ENCODE peak calls at places on chromosome 6, in six cellular contexts. Y is fibroblast of the aortic adventitia, H is Caco-2, Z is cardiac fibroblast, C is HCT116, X is DND-41. M is an unnamed sample.

GRCh38 chr6:2102966-2103365 is 142.4 kb downstream of the GMDS start:
- DNase-seq in H (no peak), Z (no peak), X (no peak), C (no peak), Y (no peak), M (no peak)

GRCh38 chr6:26470643-26471042 is 12.9 kb downstream of the BTN2A1 start:
- DNase-seq in H (no peak), Y (no peak), Z (no peak), C (no peak), X (no peak), M (no peak)

GRCh38 chr6:112008482-112008881 is 45.4 kb upstream of the CCN6 start:
- DNase-seq in Y (no peak), H (no peak), Z (no peak), C (no peak), X (no peak), M (no peak)

GRCh38 chr6:146915671-146916127 is 288.5 kb upstream of the STXBP5 start:
- DNase-seq in Y (peak), C (no peak), H (no peak), X (no peak), Z (peak), M (no peak)

GRCh38 chr6:116665464-116665863 is 3.1 kb downstream of the ZUP1 start:
- DNase-seq in C (no peak), Y (no peak), Z (no peak), H (no peak), X (no peak), M (no peak)

GRCh38 chr6:149913085-149913484 is 9.8 kb downstream of the RAET1G start:
- DNase-seq in C (no peak), H (no peak), X (no peak), Z (no peak), Y (no peak), M (no peak)

GRCh38 chr6:135534773-135535380 is 37.3 kb upstream of the AHI1 start:
- DNase-seq in Y (peak), C (no peak), X (no peak), H (no peak), Z (peak), M (no peak)

GRCh38 chr6:53979468-53980067 is 131.7 kb upstream of the MLIP start:
- DNase-seq in Z (peak), C (peak), X (peak), Y (peak), H (no peak), M (peak)

GRCh38 chr6:75657327-75657726 is 55.6 kb downstream of the SENP6 start:
- DNase-seq in X (no peak), Y (no peak), H (no peak), Z (no peak), C (no peak), M (no peak)

GRCh38 chr6:46491789-46492547 is 719 bp upstream of the RCAN2 start:
- DNase-seq in X (no peak), Y (peak), H (no peak), Z (no peak), C (peak), M (no peak)

GRCh38 chr6:57313711-57314471 is 3.5 kb upstream of the PRIM2 start:
- DNase-seq in H (peak), C (peak), Z (peak), Y (peak), X (no peak), M (no peak)

GRCh38 chr6:7697820-7698623 is 27.9 kb upstream of the BMP6 start:
- DNase-seq in C (no peak), Z (peak), X (no peak), H (no peak), Y (peak), M (no peak)

GRCh38 chr6:25370175-25371036 is 91.2 kb downstream of the CARMIL1 start:
- DNase-seq in C (no peak), Z (no peak), X (no peak), H (no peak), Y (no peak), M (peak)

GRCh38 chr6:34476941-34477340 is 11.1 kb downstream of the PACSIN1 start:
- DNase-seq in Z (no peak), X (no peak), C (no peak), Y (no peak), H (no peak), M (no peak)

GRCh38 chr6:11826779-11827178 is 48.2 kb upstream of the ADTRP start:
- DNase-seq in X (no peak), Y (no peak), H (no peak), Z (no peak), C (no peak), M (no peak)

GRCh38 chr6:49082611-49083010 is 380.4 kb downstream of the MMUT start:
- DNase-seq in H (no peak), Y (no peak), X (no peak), Z (peak), C (no peak), M (no peak)

GRCh38 chr6:11536795-11537194 is 754 bp upstream of the TMEM170B start:
- DNase-seq in Y (no peak), H (no peak), X (peak), Z (no peak), C (no peak), M (peak)

GRCh38 chr6:75808507-75808906 is 59.5 kb downstream of the MYO6 start:
- DNase-seq in C (no peak), Z (no peak), Y (no peak), H (no peak), X (no peak), M (no peak)

GRCh38 chr6:147849401-147849800 is 340.9 kb downstream of the SAMD5 start:
- DNase-seq in Z (no peak), C (no peak), H (no peak), Y (no peak), X (no peak), M (no peak)

GRCh38 chr6:105932440-105932839 is 153.7 kb upstream of the PRDM1 start:
- DNase-seq in C (no peak), H (no peak), Z (peak), X (no peak), Y (peak), M (no peak)

GRCh38 chr6:41229716-41230115 is 1.6 kb downstream of the TREML4 start:
- DNase-seq in Z (no peak), Y (no peak), C (no peak), X (no peak), H (no peak), M (no peak)

GRCh38 chr6:15026832-15027231 is 219.0 kb upstream of the JARID2 start:
- DNase-seq in C (no peak), Y (peak), X (no peak), Z (peak), H (no peak), M (no peak)

GRCh38 chr6:150201285-150201684 is 58.4 kb downstream of the PPP1R14C start:
- DNase-seq in H (no peak), Y (no peak), X (no peak), C (no peak), Z (no peak), M (no peak)

GRCh38 chr6:94052754-94053153 is 633.4 kb upstream of the EPHA7 start:
- DNase-seq in X (no peak), Z (peak), H (no peak), C (no peak), Y (peak), M (no peak)

GRCh38 chr6:6436946-6437345 is 116.5 kb upstream of the F13A1 start:
- DNase-seq in H (no peak), Y (no peak), C (no peak), X (no peak), Z (no peak), M (no peak)

GRCh38 chr6:13141392-13141791 is 186.9 kb downstream of the TBC1D7 start:
- DNase-seq in C (no peak), X (no peak), H (no peak), Y (no peak), Z (no peak), M (no peak)

GRCh38 chr6:37549186-37549957 is 49.7 kb upstream of the CCDC167 start:
- DNase-seq in Y (no peak), Z (no peak), X (no peak), H (no peak), C (no peak), M (no peak)

GRCh38 chr6:122484760-122485159 is 13.2 kb upstream of the SERINC1 start:
- DNase-seq in H (no peak), Z (no peak), Y (no peak), X (no peak), C (no peak), M (peak)
- TF ChIP-seq CTCF in H (no peak), Z (no peak), Y (no peak), X (no peak), C (no peak), M (no peak)

GRCh38 chr6:32796848-32797776 is 19.7 kb downstream of the HLA-DOB start:
- DNase-seq in Y (peak), X (peak), C (peak), Z (peak), H (peak), M (peak)
- H3K4me3 ChIP-seq in Y (peak), X (no peak), C (peak), Z (no peak), H (no peak), M (peak)

GRCh38 chr6:157221049-157221816 is 102.1 kb downstream of the TMEM242 start:
- DNase-seq in Y (peak), Z (peak), C (peak), H (peak), X (peak), M (peak)
- TF ChIP-seq CTCF in Y (peak), Z (peak), C (no peak), H (peak), X (no peak), M (no peak)

DNA sequence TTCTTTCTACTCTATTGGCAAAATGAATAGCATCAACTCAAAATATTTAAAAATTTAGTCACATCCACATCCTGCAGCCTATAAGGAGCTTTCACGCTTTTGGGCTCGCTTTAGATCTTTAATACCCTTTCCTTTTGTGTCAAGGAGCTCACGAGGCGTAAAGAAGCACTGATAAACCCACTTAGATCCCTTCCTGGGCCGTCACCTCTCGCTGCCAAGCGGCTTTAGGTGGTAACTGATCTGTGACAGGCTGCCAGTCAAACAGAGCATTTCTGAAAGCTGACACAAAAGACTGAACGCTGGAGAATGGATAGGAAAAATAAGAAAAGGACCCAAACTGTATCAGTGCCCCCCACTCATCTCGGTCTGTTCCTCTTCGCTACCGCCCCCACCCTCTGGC is 385.7 kb upstream of the MMS22L start:
- DNase-seq in Z (peak), Y (no peak), C (no peak), H (no peak), X (no peak), M (peak)
- H3K4me3 ChIP-seq in Z (no peak), Y (no peak), C (no peak), H (no peak), X (no peak), M (no peak)

GRCh38 chr6:154874684-154875594 is 120.2 kb upstream of the TIAM2 start:
- DNase-seq in C (no peak), H (no peak), X (no peak), Y (no peak), Z (no peak), M (no peak)

GRCh38 chr6:154876776-154877175 is 118.3 kb upstream of the TIAM2 start:
- DNase-seq in C (no peak), X (no peak), Y (no peak), H (no peak), Z (no peak), M (no peak)

GRCh38 chr6:154868143-154868594 is 126.9 kb upstream of the TIAM2 start:
- DNase-seq in H (no peak), Z (peak), C (peak), Y (peak), X (no peak), M (peak)

DNA sequence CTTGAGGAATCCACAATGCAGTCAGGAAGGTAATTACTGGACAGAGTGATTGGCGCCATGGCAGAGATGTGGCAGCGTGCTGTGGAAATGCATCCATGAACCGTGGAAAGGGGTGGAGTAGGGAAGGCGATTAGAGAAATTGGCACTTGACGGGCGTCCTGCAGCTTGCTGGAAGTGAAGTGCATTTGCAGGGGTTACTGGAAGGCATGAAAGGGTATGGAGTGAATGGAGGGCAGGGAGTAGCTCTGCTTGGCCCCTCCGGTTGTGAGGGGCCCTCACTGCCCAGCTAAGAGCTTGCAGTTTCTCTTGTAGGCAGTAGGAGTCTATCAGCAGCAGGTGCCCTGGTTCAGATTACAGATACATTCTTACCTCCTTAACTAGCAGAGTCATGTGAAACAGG is 122.5 kb upstream of the TIAM2 start:
- DNase-seq in Y (no peak), H (no peak), Z (no peak), X (no peak), C (no peak), M (no peak)
- TF ChIP-seq CTCF in Y (no peak), H (no peak), Z (no peak), X (no peak), C (no peak), M (no peak)

GRCh38 chr6:166005846-166006592 is 161.6 kb downstream of the TBXT start:
- DNase-seq in Y (peak), X (peak), Z (peak), C (no peak), H (no peak), M (no peak)
- H3K4me3 ChIP-seq in Y (peak), X (peak), Z (peak), C (no peak), H (peak), M (no peak)

DNA sequence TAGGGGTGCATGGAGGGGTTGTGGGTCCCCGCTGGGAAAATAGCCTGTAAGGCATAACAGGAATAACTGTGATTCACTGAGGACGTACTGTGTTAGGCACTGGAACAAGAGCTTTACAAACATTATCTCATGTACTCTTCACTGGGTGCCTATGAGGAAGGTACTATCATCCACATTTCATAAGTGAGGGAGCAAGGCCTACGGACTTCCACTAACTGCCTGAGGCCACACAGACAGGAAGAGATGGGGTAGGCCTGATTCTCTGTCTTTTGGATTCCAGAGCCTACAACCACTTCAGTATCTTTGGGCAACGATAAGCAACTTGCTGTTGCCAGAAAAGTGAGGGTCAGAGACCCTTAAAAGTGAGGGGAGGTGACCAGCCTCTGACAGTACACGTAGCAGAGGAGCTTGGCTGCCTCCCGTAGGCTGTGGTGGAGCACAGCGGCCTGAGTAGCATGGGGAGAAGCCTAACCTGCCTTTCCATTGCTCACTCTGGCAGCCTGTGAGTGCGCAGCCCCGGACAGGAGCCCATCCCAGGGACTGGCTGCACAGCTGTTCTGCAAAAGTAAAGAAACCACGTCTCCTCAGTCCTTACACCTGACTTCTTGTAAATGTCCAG is 30.4 kb downstream of the PSMB1 start:
- DNase-seq in C (peak), Y (peak), H (no peak), X (peak), Z (peak), M (no peak)
- TF ChIP-seq CTCF in C (peak), Y (no peak), H (peak), X (peak), Z (peak), M (peak)

DNA sequence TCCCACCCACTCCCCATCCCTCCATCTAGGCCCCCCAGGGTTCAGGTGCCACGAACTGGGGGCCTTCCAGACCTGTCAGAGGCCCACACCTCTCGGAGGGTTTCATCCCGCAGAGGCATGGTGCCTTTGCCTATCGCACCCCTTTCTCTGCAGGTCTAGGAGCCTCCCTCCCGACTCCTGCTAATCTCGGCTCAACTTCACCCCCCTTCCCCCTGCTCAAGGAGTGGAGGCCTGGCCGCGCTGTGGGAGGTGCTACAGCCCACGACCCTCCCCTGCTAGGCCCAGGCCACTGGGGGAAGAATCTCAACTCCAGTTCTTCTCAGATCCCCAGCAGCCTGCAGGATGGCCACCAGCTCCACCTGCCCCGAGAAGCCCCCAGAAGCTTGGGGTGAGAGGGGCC is at the start of gene TULP1:
- DNase-seq in Z (no peak), C (no peak), X (no peak), H (no peak), Y (no peak), M (no peak)
- H3K4me3 ChIP-seq in Z (no peak), C (no peak), X (no peak), H (no peak), Y (no peak), M (no peak)

GRCh38 chr6:68052234-68052633 is 582.8 kb upstream of the ADGRB3 start:
- DNase-seq in X (no peak), C (no peak), Z (no peak), H (no peak), Y (no peak), M (no peak)

GRCh38 chr6:68046302-68046701 is 588.8 kb upstream of the ADGRB3 start:
- DNase-seq in Y (no peak), X (no peak), C (no peak), Z (no peak), H (no peak), M (no peak)

GRCh38 chr6:68053805-68054373 is 581.2 kb upstream of the ADGRB3 start:
- DNase-seq in Y (no peak), Z (no peak), H (no peak), X (no peak), C (no peak), M (no peak)

GRCh38 chr6:68046756-68047155 is 588.3 kb upstream of the ADGRB3 start:
- DNase-seq in X (no peak), Y (no peak), H (no peak), C (no peak), Z (no peak), M (no peak)

GRCh38 chr6:68049562-68049961 is 585.5 kb upstream of the ADGRB3 start:
- DNase-seq in X (no peak), Z (no peak), Y (no peak), H (no peak), C (no peak), M (no peak)
- TF ChIP-seq CTCF in X (no peak), Z (no peak), Y (no peak), H (no peak), C (no peak), M (no peak)

M was measured in GM12865.